ENCODE peak calls at places on chromosomes 5 and 9, in six cellular contexts. G is SK-N-SH, F is neural progenitor cell, W is PC-3, A is GM23248, Z is MM.1S. X is an unnamed sample. For H3F3A and H3K36me3, the result is how much of the 10 kb centered on the place peaks cover.

GRCh38 chr5:34585601-34586104 is 70.5 kb upstream of the RAI14 start:
- DNase-seq in G (no peak), F (no peak), W (peak), A (peak), Z (no peak), X (no peak)

GRCh38 chr5:137374110-137374853 is 124.8 kb downstream of the SPOCK1 start:
- DNase-seq in G (peak), F (no peak), W (peak), A (no peak), Z (no peak), X (no peak)

GRCh38 chr9:117783828-117784227 is 79.6 kb downstream of the TLR4 start:
- DNase-seq in G (no peak), F (no peak), W (no peak), A (no peak), Z (peak), X (peak)

GRCh38 chr5:163489055-163489744 is 16.2 kb upstream of the MAT2B start:
- DNase-seq in G (no peak), F (no peak), W (peak), A (peak), Z (no peak), X (peak)

GRCh38 chr5:14267166-14267838 is 124.2 kb downstream of the TRIO start:
- DNase-seq in G (no peak), F (no peak), W (peak), A (no peak), Z (no peak), X (no peak)

GRCh38 chr5:65919773-65920172 is 6.6 kb upstream of the ERBIN start:
- DNase-seq in G (no peak), F (no peak), W (peak), A (peak), Z (no peak), X (no peak)

GRCh38 chr5:67639311-67639710 is 442.7 kb upstream of the CD180 start:
- DNase-seq in G (no peak), F (no peak), W (no peak), A (no peak), Z (no peak), X (peak)

GRCh38 chr9:34862043-34862442 is 96.0 kb upstream of the PHF24 start:
- DNase-seq in G (no peak), F (no peak), W (no peak), A (no peak), Z (peak), X (no peak)

GRCh38 chr9:115167175-115167574 is 49.2 kb upstream of the TNC start:
- DNase-seq in G (no peak), F (no peak), W (peak), A (peak), Z (no peak), X (no peak)

GRCh38 chr5:163867738-163868137 is 362.3 kb downstream of the MAT2B start:
- DNase-seq in G (no peak), F (no peak), W (no peak), A (no peak), Z (no peak), X (no peak)

GRCh38 chr5:29524197-29524596 is 1669.3 kb upstream of the CDH6 start:
- DNase-seq in G (no peak), F (no peak), W (no peak), A (no peak), Z (no peak), X (peak)

GRCh38 chr5:74648835-74649286 is 8.3 kb upstream of the ENC1 start:
- DNase-seq in G (peak), F (peak), W (peak), A (peak), Z (peak), X (peak)

GRCh38 chr9:92728831-92729734 is 35.5 kb downstream of the BICD2 start:
- DNase-seq in G (peak), F (peak), W (no peak), A (peak), Z (no peak), X (peak)

GRCh38 chr9:29006603-29007002 is 1433.3 kb upstream of the C9orf72 start:
- DNase-seq in G (no peak), F (no peak), W (peak), A (no peak), Z (no peak), X (no peak)

GRCh38 chr9:72459308-72459707 is 62.1 kb upstream of the TMC1 start:
- DNase-seq in G (no peak), F (no peak), W (no peak), A (no peak), Z (no peak), X (no peak)

GRCh38 chr9:91776409-91777365 is 173.3 kb downstream of the ROR2 start:
- DNase-seq in G (no peak), F (no peak), W (no peak), A (peak), Z (no peak), X (no peak)

GRCh38 chr9:6441269-6441668 is 28.3 kb downstream of the UHRF2 start:
- DNase-seq in G (no peak), F (no peak), W (no peak), A (peak), Z (no peak), X (no peak)

GRCh38 chr5:59582746-59583145 is 310.8 kb downstream of the PDE4D start:
- DNase-seq in G (no peak), F (no peak), W (no peak), A (no peak), Z (no peak), X (no peak)

GRCh38 chr5:59586811-59587340 is 306.6 kb downstream of the PDE4D start:
- DNase-seq in G (no peak), F (no peak), W (no peak), A (peak), Z (no peak), X (no peak)

GRCh38 chr5:59583810-59584562 is 309.5 kb downstream of the PDE4D start:
- DNase-seq in G (no peak), F (no peak), W (no peak), A (no peak), Z (no peak), X (no peak)

GRCh38 chr5:59583151-59583809 is 310.2 kb downstream of the PDE4D start:
- DNase-seq in G (no peak), F (no peak), W (no peak), A (no peak), Z (no peak), X (no peak)

GRCh38 chr5:59584858-59585846 is 308.4 kb downstream of the PDE4D start:
- DNase-seq in G (no peak), F (no peak), W (no peak), A (no peak), Z (no peak), X (no peak)
- TF ChIP-seq EZH2phosphoT487 in G (no peak), F (no peak), W (no peak), A (no peak), Z (no peak), X (no peak)

DNA sequence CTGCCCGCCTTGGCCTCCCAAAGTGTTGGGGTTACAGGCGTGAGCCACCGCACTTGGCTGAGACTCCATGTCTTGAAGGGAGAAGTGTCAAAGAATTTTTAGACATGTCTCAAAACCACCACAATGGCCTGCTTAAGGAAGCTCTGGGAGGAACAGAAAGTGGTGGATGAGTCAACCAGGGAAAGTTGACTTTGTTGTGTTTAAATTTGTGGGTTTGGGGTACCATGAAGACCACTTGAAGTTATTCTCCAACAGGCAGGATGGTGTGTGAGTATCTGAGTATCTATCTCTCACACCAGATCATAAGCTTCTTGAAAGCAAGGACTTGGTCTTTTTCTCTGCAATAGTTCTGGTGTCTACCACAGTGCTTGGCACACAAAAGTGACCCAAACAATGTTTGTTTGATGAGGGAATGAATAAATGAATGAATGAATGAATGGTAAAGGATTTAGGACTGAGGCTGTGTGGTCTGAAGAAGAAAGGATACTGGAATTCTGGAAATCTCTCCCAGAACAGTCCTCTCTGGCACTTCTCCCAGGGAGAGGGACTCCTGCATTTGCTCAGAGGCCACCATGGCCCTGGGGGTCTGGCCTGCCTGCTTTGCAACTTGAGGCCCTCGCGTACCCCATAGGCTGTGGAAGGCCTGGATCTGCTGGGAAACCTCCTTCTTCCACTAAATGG is 187.8 kb downstream of the PALM2AKAP2 start:
- DNase-seq in G (no peak), F (no peak), W (no peak), A (no peak), Z (no peak), X (no peak)
- H3F3A ChIP-seq in G (under half), F (under half), W (under half), A (under half), Z (under half), X (under half)

GRCh38 chr9:97992219-97992618 is 9.1 kb downstream of the ANP32B start:
- DNase-seq in G (no peak), F (no peak), W (no peak), A (no peak), Z (no peak), X (no peak)

GRCh38 chr9:97993000-97993399 is 9.9 kb downstream of the ANP32B start:
- DNase-seq in G (no peak), F (no peak), W (no peak), A (no peak), Z (no peak), X (no peak)

GRCh38 chr9:97991818-97992217 is 8.7 kb downstream of the ANP32B start:
- DNase-seq in G (no peak), F (no peak), W (no peak), A (no peak), Z (no peak), X (no peak)

GRCh38 chr9:97997330-97998276 is 14.5 kb downstream of the ANP32B start:
- DNase-seq in G (no peak), F (no peak), W (no peak), A (peak), Z (no peak), X (no peak)

DNA sequence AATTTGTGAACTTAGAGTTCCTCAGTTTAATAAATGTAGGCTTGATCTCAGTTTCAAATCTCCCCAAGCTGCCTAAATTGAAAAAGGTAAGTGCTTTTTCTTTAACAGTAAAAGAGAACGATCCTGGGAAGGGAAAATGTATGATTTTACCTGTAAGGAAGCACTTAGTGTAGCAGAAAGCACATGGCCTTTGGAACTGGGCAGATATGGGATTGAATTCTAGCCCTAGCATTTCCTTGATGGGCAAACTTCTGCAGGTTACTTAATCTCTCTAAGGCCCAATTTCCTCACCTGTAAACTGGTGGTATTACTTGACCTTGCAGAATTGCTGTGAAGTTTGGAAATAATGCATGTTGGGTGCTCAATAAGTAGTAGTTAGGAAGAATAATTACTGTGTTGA is 11.6 kb downstream of the ANP32B start:
- DNase-seq in G (no peak), F (no peak), W (no peak), A (no peak), Z (no peak), X (no peak)
- H3K36me3 ChIP-seq in G (under half), F (under half), W (under half), A (under half), Z (under half), X (under half)

DNA sequence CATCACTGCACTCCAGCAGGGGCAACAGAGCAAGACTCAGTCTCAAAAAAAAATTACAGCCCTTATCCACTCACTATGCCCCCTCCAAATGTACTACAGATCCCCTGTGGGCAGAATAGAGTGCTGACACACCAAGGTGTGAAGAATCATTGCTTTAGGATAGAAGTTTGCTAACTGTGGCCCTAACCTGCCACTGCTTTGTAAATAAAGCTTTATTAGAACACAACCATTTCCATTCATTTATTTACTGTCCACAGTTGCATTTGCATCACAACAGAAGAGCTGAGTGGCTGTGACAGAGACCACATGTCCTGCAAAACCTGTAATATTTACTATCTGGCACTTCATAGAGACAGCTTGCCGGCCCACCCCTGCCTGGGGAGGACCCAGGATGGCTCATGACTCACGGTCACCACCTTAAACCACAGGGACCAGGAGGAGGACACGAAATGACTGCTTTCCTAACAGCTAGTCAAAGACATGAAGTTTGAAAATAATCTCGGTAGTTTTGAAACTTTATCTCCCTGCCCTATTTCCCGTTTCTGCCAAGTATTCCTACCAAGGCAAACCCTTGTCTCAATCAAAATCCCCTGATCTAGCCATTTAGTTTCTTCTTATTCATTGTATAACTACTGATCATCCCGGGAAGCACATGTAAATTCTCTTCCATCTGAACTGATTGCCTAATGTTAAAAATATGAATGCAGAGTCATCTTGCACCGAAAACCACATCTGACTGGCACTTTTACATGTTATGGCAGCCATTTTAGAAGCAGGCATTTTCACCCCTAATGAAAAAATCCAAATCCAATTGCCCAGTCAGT is 206.1 kb downstream of the SLIT3 start:
- DNase-seq in G (no peak), F (no peak), W (peak), A (peak), Z (no peak), X (no peak)
- TF ChIP-seq EZH2phosphoT487 in G (no peak), F (no peak), W (no peak), A (no peak), Z (no peak), X (no peak)

DNA sequence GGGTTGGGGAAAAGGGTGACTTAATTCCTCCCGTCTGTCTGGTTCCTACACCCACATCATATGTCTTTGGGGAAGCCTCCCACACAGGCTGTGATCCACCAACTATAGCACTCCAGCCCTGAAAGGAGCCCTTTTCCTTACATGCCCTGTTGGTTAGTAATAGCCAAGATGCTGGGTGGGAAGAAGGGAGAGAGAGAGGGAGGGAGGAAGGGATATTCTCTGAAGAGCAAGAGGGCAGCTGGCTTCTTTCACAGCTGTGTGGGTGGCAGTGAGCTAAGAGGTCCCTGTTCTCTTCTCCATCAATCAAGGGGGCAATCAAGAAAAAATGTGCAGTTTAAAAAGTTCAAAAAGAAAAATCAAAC is 21.6 kb downstream of the HBEGF start:
- DNase-seq in G (no peak), F (no peak), W (no peak), A (peak), Z (no peak), X (no peak)
- H3F3A ChIP-seq in G (under half), F (under half), W (under half), A (under half), Z (under half), X (under half)

GRCh38 chr5:56833325-56833724 is 18.0 kb downstream of the MAP3K1 start:
- DNase-seq in G (no peak), F (no peak), W (no peak), A (no peak), Z (no peak), X (peak)
- H3K36me3 ChIP-seq in G (under half), F (under half), W (under half), A (under half), Z (under half), X (under half)

GRCh38 chr5:135631356-135631755 is 52.6 kb upstream of the CXCL14 start:
- DNase-seq in G (no peak), F (no peak), W (no peak), A (no peak), Z (no peak), X (no peak)

GRCh38 chr5:135629164-135629563 is 50.4 kb upstream of the CXCL14 start:
- DNase-seq in G (no peak), F (no peak), W (no peak), A (no peak), Z (no peak), X (peak)

GRCh38 chr5:135629666-135630065 is 50.9 kb upstream of the CXCL14 start:
- DNase-seq in G (no peak), F (no peak), W (no peak), A (no peak), Z (no peak), X (no peak)

GRCh38 chr5:135635471-135635870 is 56.7 kb upstream of the CXCL14 start:
- DNase-seq in G (no peak), F (no peak), W (no peak), A (no peak), Z (no peak), X (no peak)

DNA sequence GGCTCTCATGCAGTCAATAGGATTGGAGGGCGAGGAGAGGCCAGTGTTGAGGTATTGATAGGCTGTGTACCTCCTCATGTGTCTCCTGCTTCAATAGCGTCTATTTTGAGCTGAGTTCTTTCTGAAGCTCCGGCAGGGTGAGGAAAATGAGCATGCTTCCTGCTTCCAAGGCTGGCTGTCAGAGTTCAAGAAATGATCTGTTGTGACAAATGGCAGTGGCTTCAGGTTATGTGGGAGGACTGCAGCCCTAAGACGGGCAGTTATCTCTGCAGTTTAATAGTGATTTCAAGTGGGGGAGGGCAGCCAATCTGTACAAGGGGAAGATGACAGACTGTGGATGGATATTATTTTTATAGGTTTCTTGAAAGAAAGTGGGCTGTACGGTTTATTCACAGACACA is 54.0 kb upstream of the CXCL14 start:
- DNase-seq in G (no peak), F (no peak), W (no peak), A (no peak), Z (no peak), X (no peak)
- TF ChIP-seq EZH2phosphoT487 in G (no peak), F (no peak), W (no peak), A (no peak), Z (no peak), X (no peak)

GRCh38 chr9:98018347-98018746 is 35.2 kb downstream of the ANP32B start:
- DNase-seq in G (no peak), F (no peak), W (no peak), A (no peak), Z (no peak), X (no peak)

GRCh38 chr9:98020471-98021145 is 35.9 kb upstream of the NANS start:
- DNase-seq in G (no peak), F (no peak), W (no peak), A (no peak), Z (no peak), X (no peak)

GRCh38 chr9:98019098-98019497 is 36.0 kb downstream of the ANP32B start:
- DNase-seq in G (no peak), F (no peak), W (no peak), A (no peak), Z (no peak), X (no peak)

GRCh38 chr9:98017306-98017705 is 34.2 kb downstream of the ANP32B start:
- DNase-seq in G (no peak), F (no peak), W (no peak), A (no peak), Z (peak), X (no peak)

DNA sequence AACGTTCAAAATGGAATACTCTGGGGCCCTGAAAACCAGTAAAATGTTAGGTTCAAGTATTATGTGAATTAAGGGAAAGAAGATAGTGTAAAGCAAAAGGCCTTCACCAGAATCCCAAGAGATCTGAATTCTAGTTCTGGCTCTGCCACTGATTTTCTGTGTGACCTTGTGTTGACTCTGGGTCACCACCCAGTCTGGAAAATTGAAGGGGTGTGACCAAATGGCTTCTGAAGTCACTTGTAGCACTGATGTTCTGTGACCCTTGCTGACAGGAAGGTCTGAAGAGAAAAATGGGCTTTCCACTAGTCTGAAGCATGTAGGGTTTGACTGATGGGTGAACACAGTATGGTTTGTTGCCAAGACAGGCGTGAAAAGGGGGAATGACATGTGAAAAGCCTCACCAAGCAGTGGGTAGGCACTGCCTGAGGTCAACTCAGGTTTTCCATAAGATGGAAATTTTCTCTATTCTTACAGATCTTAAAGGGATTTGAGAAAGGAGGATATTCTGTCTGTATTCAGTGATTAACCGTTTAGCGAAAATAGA is 33.1 kb downstream of the ANP32B start:
- DNase-seq in G (no peak), F (no peak), W (no peak), A (no peak), Z (no peak), X (no peak)
- H3F3A ChIP-seq in G (under half), F (under half), W (under half), A (under half), Z (under half), X (under half)

GRCh38 chr5:6632324-6632930 is 417 bp downstream of the NSUN2 start:
- DNase-seq in G (no peak), F (no peak), W (peak), A (peak), Z (no peak), X (peak)
- H3K36me3 ChIP-seq in G (under half), F (under half), W (under half), A (under half), Z (under half), X (under half)

GRCh38 chr5:141513021-141513626 is 24.2 kb downstream of the PCDHGC5 start:
- DNase-seq in G (peak), F (peak), W (no peak), A (peak), Z (no peak), X (peak)
- TF ChIP-seq EZH2phosphoT487 in G (no peak), F (no peak), W (no peak), A (no peak), Z (no peak), X (no peak)